ENCODE peak calls at places on chromosomes 13 and 19, in six cellular contexts. V is foreskin keratinocyte, X is left ventricle myocardium inferior, U is thoracic aorta, S is uterus, E is H9. A is an unnamed sample.

GRCh38 chr19:12847159-12848139 is 9.1 kb downstream of the MAST1 start:
- DNase-seq in V (peak), X (peak), U (peak), S (peak), E (peak), A (peak)

GRCh38 chr19:46704379-46705076 is 12.4 kb downstream of the PRKD2 start:
- DNase-seq in V (no peak), X (peak), U (peak), S (peak), E (peak), A (peak)

GRCh38 chr19:17938092-17938845 is 5.5 kb downstream of the CCDC124 start:
- DNase-seq in V (peak), X (peak), U (no peak), S (peak), E (peak), A (peak)

GRCh38 chr19:10404888-10405808 is 1.8 kb upstream of the CDC37 start:
- DNase-seq in V (no peak), X (no peak), U (no peak), S (no peak), E (no peak), A (no peak)

GRCh38 chr19:56834564-56835375 is 5.8 kb downstream of the PEG3 start:
- DNase-seq in V (peak), X (no peak), U (no peak), S (no peak), E (no peak), A (no peak)

GRCh38 chr13:97004096-97004876 is 10.0 kb upstream of the OXGR1 start:
- DNase-seq in V (peak), X (no peak), U (no peak), S (no peak), E (no peak), A (no peak)

GRCh38 chr19:10699650-10700335 is 1.4 kb upstream of the QTRT1 start:
- DNase-seq in V (peak), X (no peak), U (no peak), S (no peak), E (peak), A (peak)

GRCh38 chr19:29315566-29315965 is 102.6 kb upstream of the UQCRFS1 start:
- DNase-seq in V (no peak), X (no peak), U (no peak), S (no peak), E (no peak), A (no peak)

GRCh38 chr13:45441633-45442032 is 23.1 kb upstream of the COG3 start:
- DNase-seq in V (peak), X (no peak), U (no peak), S (no peak), E (no peak), A (peak)
- TF ChIP-seq CTCF in V (peak), X (peak), U (no peak), S (no peak), E (peak), A (no peak)

GRCh38 chr13:93224545-93224944 is 2.1 kb upstream of the GPC6 start:
- DNase-seq in V (no peak), X (no peak), U (no peak), S (no peak), E (peak), A (no peak)
- H3K27ac ChIP-seq in V (no peak), X (no peak), U (no peak), S (no peak), E (peak), A (no peak)

GRCh38 chr19:19385131-19385899 is 20.2 kb upstream of the GATAD2A start:
- DNase-seq in V (peak), X (peak), U (peak), S (peak), E (peak), A (peak)
- TF ChIP-seq CTCF in V (peak), X (peak), U (peak), S (no peak), E (no peak), A (no peak)

GRCh38 chr13:33690321-33690720 is 127.6 kb upstream of the RFC3 start:
- DNase-seq in V (no peak), X (no peak), U (no peak), S (no peak), E (no peak), A (no peak)
- H3K27ac ChIP-seq in V (no peak), X (no peak), U (no peak), S (no peak), E (no peak), A (no peak)

GRCh38 chr13:70856706-70857105 is 748.5 kb upstream of the KLHL1 start:
- DNase-seq in V (no peak), X (no peak), U (no peak), S (no peak), E (no peak), A (no peak)

GRCh38 chr13:70856025-70856424 is 747.8 kb upstream of the KLHL1 start:
- DNase-seq in V (no peak), X (no peak), U (no peak), S (no peak), E (no peak), A (no peak)
- TF ChIP-seq CTCF in V (no peak), X (no peak), U (no peak), S (no peak), E (no peak), A (no peak)

GRCh38 chr13:23610966-23611486 is 40.8 kb downstream of the TNFRSF19 start:
- DNase-seq in V (no peak), X (no peak), U (no peak), S (peak), E (no peak), A (no peak)
- H3K27ac ChIP-seq in V (no peak), X (peak), U (no peak), S (peak), E (no peak), A (no peak)

A was measured in RWPE1.